ENCODE peak calls at places on chromosomes 4 and X, in eight cellular contexts. B, O, X, W, E, T, F and J are unnamed samples.

GRCh38 chrX:95764972-95765451 is 919.6 kb upstream of the DIAPH2 start:
- DNase-seq in B (no peak), O (peak), X (no peak), W (no peak), E (no peak), T (no peak), F (peak), J (peak)

GRCh38 chrX:124226129-124226528 is 106.3 kb upstream of the TEX13D start:
- DNase-seq in B (no peak), O (no peak), X (no peak), W (no peak), E (no peak), T (no peak), F (no peak), J (no peak)

GRCh38 chr4:25504932-25505636 is 128.0 kb downstream of the ANAPC4 start:
- DNase-seq in B (no peak), O (peak), X (peak), W (no peak), E (no peak), T (no peak), F (no peak), J (no peak)

GRCh38 chr4:183329954-183330742 is 7.9 kb upstream of the CLDN24 start:
- DNase-seq in B (no peak), O (no peak), X (no peak), W (no peak), E (no peak), T (no peak), F (no peak), J (no peak)

GRCh38 chr4:26787461-26788340 is 72.9 kb upstream of the STIM2 start:
- DNase-seq in B (peak), O (no peak), X (no peak), W (no peak), E (peak), T (peak), F (no peak), J (no peak)

GRCh38 chr4:828641-829271 is 2.8 kb upstream of the CPLX1 start:
- DNase-seq in B (no peak), O (no peak), X (peak), W (no peak), E (no peak), T (peak), F (no peak), J (no peak)

GRCh38 chr4:72496119-72496518 is 72.9 kb downstream of the ADAMTS3 start:
- DNase-seq in B (no peak), O (no peak), X (no peak), W (no peak), E (no peak), T (no peak), F (no peak), J (no peak)

GRCh38 chr4:176303938-176304337 is 15.8 kb upstream of the SPCS3 start:
- DNase-seq in B (no peak), O (no peak), X (no peak), W (no peak), E (no peak), T (no peak), F (no peak), J (no peak)

GRCh38 chr4:151287409-151287808 is 10.4 kb downstream of the PRSS48 start:
- DNase-seq in B (no peak), O (no peak), X (no peak), W (no peak), E (no peak), T (no peak), F (no peak), J (no peak)

GRCh38 chr4:82268826-82269193 is 105.0 kb downstream of the HNRNPD start:
- DNase-seq in B (no peak), O (no peak), X (no peak), W (no peak), E (no peak), T (no peak), F (no peak), J (no peak)

GRCh38 chr4:38281416-38282071 is 321.3 kb downstream of the PTTG2 start:
- DNase-seq in B (no peak), O (no peak), X (no peak), W (no peak), E (no peak), T (no peak), F (no peak), J (no peak)

GRCh38 chrX:111164728-111165127 is 68.7 kb downstream of the PAK3 start:
- DNase-seq in B (no peak), O (peak), X (no peak), W (no peak), E (peak), T (no peak), F (no peak), J (no peak)

GRCh38 chrX:28582494-28582893 is 4.8 kb upstream of the IL1RAPL1 start:
- DNase-seq in B (no peak), O (no peak), X (no peak), W (no peak), E (no peak), T (no peak), F (no peak), J (no peak)

GRCh38 chr4:182201871-182202270 is 41.3 kb upstream of the TENM3 start:
- DNase-seq in B (no peak), O (no peak), X (no peak), W (no peak), E (no peak), T (no peak), F (no peak), J (no peak)

GRCh38 chr4:127521463-127521862 is 111.3 kb upstream of the INTU start:
- DNase-seq in B (no peak), O (no peak), X (no peak), W (no peak), E (no peak), T (no peak), F (no peak), J (no peak)

GRCh38 chrX:41621236-41621651 is 67.5 kb upstream of the GPR34 start:
- DNase-seq in B (no peak), O (no peak), X (no peak), W (no peak), E (peak), T (peak), F (no peak), J (no peak)

GRCh38 chrX:107324493-107325310 is 118.3 kb downstream of the DNAAF6 start:
- DNase-seq in B (peak), O (peak), X (peak), W (no peak), E (peak), T (peak), F (no peak), J (peak)

GRCh38 chr4:21544410-21544809 is 404.2 kb downstream of the KCNIP4 start:
- DNase-seq in B (no peak), O (peak), X (no peak), W (no peak), E (no peak), T (no peak), F (no peak), J (no peak)

GRCh38 chr4:24890561-24890960 is 22.3 kb downstream of the CCDC149 start:
- DNase-seq in B (no peak), O (no peak), X (no peak), W (no peak), E (no peak), T (no peak), F (no peak), J (no peak)

GRCh38 chrX:137212078-137212632 is 178.4 kb upstream of the GPR101 start:
- DNase-seq in B (no peak), O (no peak), X (no peak), W (no peak), E (no peak), T (no peak), F (no peak), J (no peak)

GRCh38 chr4:27270435-27270834 is 409.8 kb downstream of the STIM2 start:
- DNase-seq in B (no peak), O (no peak), X (no peak), W (no peak), E (no peak), T (no peak), F (no peak), J (no peak)

GRCh38 chrX:5390376-5390775 is 838.3 kb downstream of the NLGN4X start:
- DNase-seq in B (no peak), O (no peak), X (no peak), W (no peak), E (no peak), T (no peak), F (no peak), J (no peak)

GRCh38 chr4:91914176-91914804 is 389.5 kb upstream of the GRID2 start:
- DNase-seq in B (no peak), O (no peak), X (no peak), W (no peak), E (no peak), T (no peak), F (no peak), J (no peak)

GRCh38 chr4:102692474-102692873 is 68.3 kb downstream of the MANBA start:
- DNase-seq in B (no peak), O (no peak), X (no peak), W (no peak), E (no peak), T (no peak), F (no peak), J (no peak)

GRCh38 chr4:104743141-104743748 is 248.6 kb upstream of the CXXC4 start:
- DNase-seq in B (no peak), O (no peak), X (no peak), W (no peak), E (no peak), T (no peak), F (peak), J (no peak)

DNA sequence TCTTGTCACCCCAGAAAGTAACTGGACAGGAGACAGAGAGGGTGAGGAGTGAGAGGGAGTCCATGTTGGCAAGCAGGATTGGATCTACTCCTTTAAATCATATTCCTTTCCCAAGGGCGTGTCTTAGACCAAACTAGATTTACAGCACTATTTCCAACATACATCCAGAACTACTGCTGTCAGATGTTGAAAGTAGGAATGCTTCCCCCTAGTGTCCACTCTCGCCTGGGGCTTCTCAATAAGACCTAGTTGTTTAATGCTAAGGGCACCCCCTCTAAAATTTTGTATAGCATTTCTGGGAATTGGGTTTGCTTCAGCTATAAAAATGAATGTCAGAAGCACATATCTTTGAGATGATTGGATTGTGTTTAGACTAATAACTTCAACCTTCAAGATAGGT is 13.3 kb downstream of the OFD1 start:
- DNase-seq in B (no peak), O (peak), X (no peak), W (peak), E (peak), T (peak), F (no peak), J (no peak)
- TF ChIP-seq CTCF in B (no peak), O (peak), X (peak), W (peak), E (peak), T (no peak), F (peak), J (peak)

DNA sequence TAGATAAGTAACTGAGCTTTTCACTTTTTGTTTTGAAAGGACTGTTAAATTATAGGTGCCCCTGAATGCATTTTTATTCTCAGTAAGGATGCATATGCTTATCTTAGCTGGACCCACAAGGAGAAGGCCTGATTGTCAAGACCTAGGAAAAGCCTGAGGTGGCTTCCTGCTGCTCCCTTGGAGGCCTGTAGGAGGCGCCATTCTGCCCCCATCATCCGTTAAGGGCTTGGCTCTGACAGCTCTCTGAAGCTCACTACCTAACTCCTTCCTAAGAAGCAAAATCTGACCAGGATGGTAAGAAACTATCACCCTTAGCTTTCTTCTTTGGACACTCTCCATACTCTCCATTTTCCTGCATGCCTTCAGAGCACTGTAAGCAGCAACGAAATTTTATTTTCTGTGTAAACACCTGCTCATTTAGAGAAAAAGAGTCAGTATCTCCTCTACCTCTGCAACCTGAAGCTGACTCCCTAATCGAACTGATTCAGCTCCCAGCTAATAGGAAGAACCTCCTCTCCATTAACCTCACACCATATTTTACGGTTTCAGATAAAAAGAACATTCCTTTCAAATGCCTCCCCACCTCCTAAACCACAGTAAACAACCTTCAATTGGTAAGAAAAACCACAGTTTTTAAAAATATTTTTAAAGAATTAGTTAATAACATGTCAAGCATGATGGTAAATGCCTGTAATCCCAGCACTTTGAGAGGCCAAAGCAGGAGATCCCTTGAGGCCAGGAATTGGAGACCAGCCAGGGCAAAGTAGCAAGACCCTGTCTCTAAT is 73.4 kb upstream of the EDNRA start:
- DNase-seq in B (peak), O (peak), X (no peak), W (no peak), E (peak), T (peak), F (no peak), J (no peak)
- TF ChIP-seq CTCF in B (no peak), O (no peak), X (no peak), W (no peak), E (peak), T (peak), F (peak), J (peak)

DNA sequence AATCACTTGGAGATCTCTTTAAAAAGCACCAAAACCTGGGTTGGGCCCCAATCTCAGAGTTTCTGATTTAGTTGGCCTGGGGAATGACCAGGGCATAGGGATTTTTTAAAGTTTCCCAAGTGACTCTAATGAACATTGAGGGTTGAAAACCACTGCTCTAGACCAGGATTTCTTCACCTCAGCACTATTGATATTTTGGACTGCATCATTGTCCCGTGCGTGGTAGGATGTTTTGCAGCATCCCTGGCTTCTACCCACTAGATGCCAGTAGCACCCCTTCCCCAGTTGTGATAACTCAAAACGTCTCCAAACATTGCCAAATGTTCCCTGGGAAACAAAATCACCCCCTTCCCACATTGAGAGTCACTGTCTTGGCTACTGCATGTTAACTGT is 61.8 kb downstream of the ATXN3L start:
- DNase-seq in B (no peak), O (no peak), X (no peak), W (no peak), E (no peak), T (no peak), F (no peak), J (no peak)
- TF ChIP-seq CTCF in B (no peak), O (no peak), X (no peak), W (no peak), E (no peak), T (no peak), F (peak), J (no peak)

DNA sequence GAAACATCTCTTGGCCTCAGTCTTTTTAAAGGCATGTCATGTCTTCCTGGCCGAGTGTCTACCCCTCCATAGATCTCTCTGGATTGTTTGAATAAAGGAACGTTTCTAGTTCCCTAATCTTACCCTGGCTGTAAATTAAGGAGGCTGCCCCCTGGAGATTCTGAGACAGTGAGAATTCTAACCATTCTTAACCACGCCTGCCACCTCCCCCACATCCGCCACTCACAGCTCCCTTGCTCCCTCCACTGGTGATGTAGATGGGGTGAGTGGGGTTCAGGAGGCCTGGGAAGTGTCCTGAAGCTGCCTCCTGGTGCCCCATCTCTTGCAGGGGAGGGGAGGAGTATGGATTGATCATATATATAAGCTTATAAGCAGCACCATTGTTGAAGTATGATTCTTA is 48.0 kb upstream of the TRIM2 start:
- DNase-seq in B (no peak), O (no peak), X (no peak), W (no peak), E (peak), T (peak), F (peak), J (no peak)
- TF ChIP-seq CTCF in B (no peak), O (no peak), X (no peak), W (peak), E (peak), T (no peak), F (peak), J (no peak)

GRCh38 chr4:85738721-85739120 is 263.8 kb downstream of the ARHGAP24 start:
- DNase-seq in B (no peak), O (no peak), X (no peak), W (no peak), E (no peak), T (no peak), F (no peak), J (no peak)
- TF ChIP-seq CTCF in B (no peak), O (no peak), X (no peak), W (no peak), E (no peak), T (no peak), F (no peak), J (no peak)

GRCh38 chrX:11099465-11099864 is 11.7 kb upstream of the HCCS start:
- DNase-seq in B (no peak), O (no peak), X (no peak), W (no peak), E (no peak), T (no peak), F (no peak), J (no peak)

GRCh38 chrX:11097920-11098319 is 13.2 kb upstream of the HCCS start:
- DNase-seq in B (no peak), O (no peak), X (no peak), W (no peak), E (no peak), T (no peak), F (no peak), J (no peak)

GRCh38 chrX:11103751-11104150 is 7.4 kb upstream of the HCCS start:
- DNase-seq in B (no peak), O (no peak), X (no peak), W (no peak), E (no peak), T (no peak), F (no peak), J (no peak)

GRCh38 chrX:11103006-11103405 is 8.1 kb upstream of the HCCS start:
- DNase-seq in B (no peak), O (no peak), X (no peak), W (no peak), E (no peak), T (no peak), F (no peak), J (no peak)

DNA sequence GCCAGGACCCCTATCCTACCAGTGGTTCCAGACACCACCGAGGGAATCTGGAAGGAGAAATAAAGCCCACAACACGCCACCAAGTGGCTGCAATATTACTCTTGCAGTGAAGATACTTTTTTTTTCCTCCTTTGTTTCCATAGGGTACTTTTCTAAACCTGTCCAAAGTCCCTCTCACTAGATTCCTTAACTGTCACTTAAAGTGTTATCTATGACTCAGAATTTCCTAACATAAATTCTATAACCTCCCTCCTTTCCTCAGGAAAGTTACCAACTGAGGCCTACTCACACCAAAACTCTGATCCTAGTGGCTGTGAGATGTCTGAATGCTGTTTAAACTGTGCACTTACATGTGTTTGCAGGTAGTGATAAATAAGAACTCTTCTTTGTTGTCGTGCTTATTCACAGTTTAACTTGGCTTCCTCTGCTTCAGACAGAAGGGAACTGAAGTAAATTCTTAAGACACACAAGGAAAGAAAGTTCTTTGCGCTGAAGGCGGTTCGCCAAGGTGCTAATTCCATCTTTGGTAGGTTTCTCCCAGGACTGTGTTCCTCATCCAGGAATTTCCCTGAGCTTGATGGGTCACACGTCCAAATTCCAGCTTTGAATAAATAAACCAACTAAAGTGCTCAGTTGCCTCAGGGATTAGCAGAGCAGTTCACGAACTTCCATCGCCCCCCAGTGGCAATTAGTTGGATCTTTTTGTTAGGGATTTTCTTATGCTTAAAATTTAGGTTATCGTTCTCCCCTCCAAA is 10.7 kb upstream of the HCCS start:
- DNase-seq in B (peak), O (peak), X (no peak), W (peak), E (peak), T (peak), F (no peak), J (no peak)
- TF ChIP-seq CTCF in B (no peak), O (peak), X (peak), W (peak), E (peak), T (peak), F (peak), J (peak)

GRCh38 chrX:127038065-127038464 is 218.5 kb downstream of the PRR32 start:
- DNase-seq in B (no peak), O (no peak), X (no peak), W (no peak), E (no peak), T (no peak), F (peak), J (no peak)
- TF ChIP-seq CTCF in B (no peak), O (no peak), X (peak), W (peak), E (no peak), T (no peak), F (peak), J (peak)